ENCODE peak calls at places on chromosomes 3 and 15, in nine cellular contexts. K is hepatocyte, Z is psoas muscle, G is uterus, H is endodermal cell, P is keratinocyte, A is mammary epithelial cell, Y is A549, J is dorsolateral prefrontal cortex. C is an unnamed sample.

GRCh38 chr3:194521514-194522260 is 34.9 kb upstream of the ATP13A3 start:
- DNase-seq in K (no peak), Z (no peak), G (no peak), H (no peak), P (no peak), A (peak), Y (no peak), J (no peak), C (no peak)

GRCh38 chr3:133991637-133992036 is 38.1 kb downstream of the SLCO2A1 start:
- DNase-seq in K (no peak), Z (no peak), G (no peak), H (peak), P (no peak), A (peak), Y (no peak), J (no peak), C (no peak)

GRCh38 chr3:150296123-150296750 is 111.9 kb upstream of the TSC22D2 start:
- DNase-seq in K (no peak), Z (no peak), G (no peak), H (no peak), P (no peak), A (no peak), Y (no peak), J (no peak), C (no peak)

GRCh38 chr3:107367353-107367752 is 9.9 kb upstream of the CCDC54 start:
- DNase-seq in K (no peak), Z (no peak), G (no peak), H (no peak), P (peak), A (peak), Y (peak), J (no peak), C (peak)

GRCh38 chr3:128068156-128068620 is 16.0 kb downstream of the SEC61A1 start:
- DNase-seq in K (peak), Z (no peak), G (no peak), H (peak), P (no peak), A (no peak), Y (peak), J (no peak), C (no peak)

GRCh38 chr15:23447107-23447500 is at the start of gene GOLGA6L2:
- DNase-seq in K (no peak), Z (no peak), G (no peak), H (peak), P (no peak), A (no peak), Y (peak), J (no peak), C (no peak)

GRCh38 chr3:53161345-53161819 is 373 bp downstream of the PRKCD start:
- DNase-seq in K (no peak), Z (peak), G (peak), H (no peak), P (no peak), A (no peak), Y (no peak), J (no peak), C (no peak)

GRCh38 chr3:46549408-46549904 is 16.6 kb downstream of the LRRC2 start:
- DNase-seq in K (no peak), Z (no peak), G (no peak), H (no peak), P (no peak), A (no peak), Y (no peak), J (no peak), C (no peak)

GRCh38 chr3:111963424-111963823 is 15.4 kb upstream of the ABHD10 start:
- DNase-seq in K (no peak), Z (no peak), G (no peak), H (no peak), P (peak), A (peak), Y (peak), J (no peak), C (peak)

GRCh38 chr15:66138096-66138783 is 115.3 kb downstream of the MEGF11 start:
- DNase-seq in K (no peak), Z (no peak), G (no peak), H (no peak), P (no peak), A (no peak), Y (no peak), J (no peak), C (no peak)

GRCh38 chr15:68383161-68384074 is 48.5 kb downstream of the ITGA11 start:
- DNase-seq in K (peak), Z (no peak), G (peak), H (peak), P (no peak), A (peak), Y (peak), J (no peak), C (no peak)

GRCh38 chr3:141262306-141262705 is 30.7 kb downstream of the PXYLP1 start:
- DNase-seq in K (no peak), Z (no peak), G (no peak), H (no peak), P (no peak), A (peak), Y (no peak), J (no peak), C (no peak)

GRCh38 chr15:81506936-81507335 is 132.9 kb upstream of the TMC3 start:
- DNase-seq in K (no peak), Z (no peak), G (no peak), H (no peak), P (no peak), A (peak), Y (no peak), J (no peak), C (no peak)

GRCh38 chr15:71730277-71731144 is 79.8 kb upstream of the NR2E3 start:
- DNase-seq in K (peak), Z (no peak), G (peak), H (peak), P (peak), A (peak), Y (peak), J (no peak), C (no peak)

GRCh38 chr3:66441692-66442091 is 59.1 kb downstream of the LRIG1 start:
- DNase-seq in K (no peak), Z (no peak), G (no peak), H (no peak), P (no peak), A (no peak), Y (no peak), J (no peak), C (no peak)

GRCh38 chr3:95277614-95278013 is 1214.8 kb downstream of the NSUN3 start:
- DNase-seq in K (no peak), Z (no peak), G (no peak), H (no peak), P (no peak), A (no peak), Y (no peak), J (no peak), C (no peak)

GRCh38 chr3:5013021-5013906 is 34.0 kb downstream of the BHLHE40 start:
- DNase-seq in K (peak), Z (no peak), G (no peak), H (peak), P (no peak), A (peak), Y (peak), J (no peak), C (no peak)

GRCh38 chr3:30578479-30578878 is 27.9 kb upstream of the TGFBR2 start:
- DNase-seq in K (peak), Z (peak), G (peak), H (no peak), P (peak), A (peak), Y (peak), J (no peak), C (peak)

GRCh38 chr3:118936811-118937210 is 97.8 kb downstream of the IGSF11 start:
- DNase-seq in K (no peak), Z (no peak), G (no peak), H (no peak), P (no peak), A (no peak), Y (peak), J (no peak), C (no peak)

GRCh38 chr15:65940618-65940909 is 71.3 kb downstream of the RAB11A start:
- DNase-seq in K (no peak), Z (no peak), G (no peak), H (no peak), P (no peak), A (peak), Y (peak), J (no peak), C (peak)

DNA sequence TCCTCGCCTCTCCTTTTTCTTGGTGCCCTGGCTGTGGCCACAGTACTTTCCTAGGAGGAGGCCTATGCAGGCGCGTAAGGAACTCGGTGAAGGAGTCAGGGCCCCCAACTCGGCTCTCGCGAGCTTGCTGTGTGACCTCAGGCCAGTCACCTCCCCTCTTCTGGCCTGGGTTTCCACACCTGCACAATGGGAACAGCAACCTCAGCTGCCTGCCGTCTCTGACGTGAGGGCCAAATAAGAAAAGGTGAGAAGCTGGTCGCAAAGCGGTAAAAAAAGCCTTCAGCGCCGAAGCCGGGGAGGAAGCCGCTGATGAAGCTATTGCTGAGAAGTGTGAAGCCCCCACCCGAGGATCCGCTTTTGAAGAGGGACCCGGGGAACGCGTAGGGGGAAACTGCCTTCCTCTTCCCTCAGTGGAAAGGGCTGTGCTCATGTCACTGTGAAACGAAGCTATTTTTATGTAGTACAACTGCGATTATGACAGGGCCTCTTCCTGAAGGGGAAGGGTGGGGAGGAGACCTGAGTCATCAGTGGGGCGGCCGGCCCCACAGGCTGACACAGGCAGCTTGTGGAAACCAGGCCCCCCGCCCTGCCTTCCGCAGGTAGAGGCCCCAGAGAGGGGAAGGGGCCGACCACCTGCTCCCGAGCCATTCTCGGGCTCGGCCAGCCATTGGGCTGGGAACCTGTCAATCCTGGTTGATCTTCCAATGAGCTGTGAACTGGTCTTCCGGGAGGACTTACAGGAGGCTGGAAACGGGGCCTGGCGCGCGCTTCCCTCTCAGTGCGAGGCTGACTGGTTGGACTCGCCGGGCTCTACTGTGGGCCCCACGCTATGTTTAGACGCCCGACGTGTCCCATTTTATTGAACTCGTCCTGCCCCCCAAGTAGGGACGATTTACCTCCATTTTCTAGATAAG is 18.0 kb upstream of the ANKDD1A start:
- DNase-seq in K (peak), Z (peak), G (peak), H (peak), P (peak), A (peak), Y (peak), J (peak), C (peak)
- H3K27ac ChIP-seq in K (peak), Z (peak), G (peak), H (no peak), P (peak), A (peak), Y (no peak), J (peak), C (peak)

GRCh38 chr3:43298292-43298691 is 12.0 kb downstream of the SNRK start:
- DNase-seq in K (no peak), Z (no peak), G (no peak), H (no peak), P (no peak), A (no peak), Y (no peak), J (no peak), C (no peak)
- H3K27ac ChIP-seq in K (no peak), Z (no peak), G (no peak), H (no peak), P (no peak), A (no peak), Y (no peak), J (no peak), C (no peak)

GRCh38 chr15:91473894-91474293 is 373.8 kb downstream of the SV2B start:
- DNase-seq in K (no peak), Z (no peak), G (no peak), H (no peak), P (no peak), A (no peak), Y (no peak), J (no peak), C (no peak)

GRCh38 chr15:91468861-91469260 is 368.8 kb downstream of the SV2B start:
- DNase-seq in K (no peak), Z (no peak), G (no peak), H (peak), P (no peak), A (no peak), Y (no peak), J (no peak), C (no peak)

GRCh38 chr15:91469627-91470567 is 369.8 kb downstream of the SV2B start:
- DNase-seq in K (no peak), Z (no peak), G (no peak), H (no peak), P (no peak), A (no peak), Y (no peak), J (no peak), C (no peak)

GRCh38 chr15:91471410-91471993 is 371.4 kb downstream of the SV2B start:
- DNase-seq in K (no peak), Z (no peak), G (peak), H (no peak), P (no peak), A (no peak), Y (no peak), J (no peak), C (no peak)

GRCh38 chr15:91472316-91472756 is 372.3 kb downstream of the SV2B start:
- DNase-seq in K (no peak), Z (no peak), G (no peak), H (no peak), P (no peak), A (no peak), Y (no peak), J (no peak), C (no peak)
- H3K27ac ChIP-seq in K (no peak), Z (no peak), G (no peak), H (no peak), P (no peak), A (no peak), Y (no peak), J (no peak), C (no peak)

GRCh38 chr15:63089260-63090043 is 32.2 kb upstream of the LACTB start:
- DNase-seq in K (peak), Z (peak), G (peak), H (peak), P (no peak), A (no peak), Y (peak), J (peak), C (no peak)

GRCh38 chr15:63093486-63094205 is 28.0 kb upstream of the LACTB start:
- DNase-seq in K (peak), Z (peak), G (peak), H (peak), P (peak), A (peak), Y (peak), J (peak), C (no peak)

GRCh38 chr15:63091679-63092078 is 30.0 kb upstream of the LACTB start:
- DNase-seq in K (no peak), Z (no peak), G (no peak), H (no peak), P (no peak), A (no peak), Y (no peak), J (no peak), C (no peak)

GRCh38 chr15:63090502-63091286 is 31.0 kb upstream of the LACTB start:
- DNase-seq in K (no peak), Z (no peak), G (no peak), H (no peak), P (no peak), A (no peak), Y (no peak), J (no peak), C (no peak)

GRCh38 chr15:63094495-63094931 is 27.1 kb upstream of the LACTB start:
- DNase-seq in K (no peak), Z (no peak), G (no peak), H (no peak), P (no peak), A (no peak), Y (peak), J (no peak), C (no peak)
- H3K27ac ChIP-seq in K (no peak), Z (no peak), G (no peak), H (no peak), P (no peak), A (no peak), Y (peak), J (no peak), C (no peak)

DNA sequence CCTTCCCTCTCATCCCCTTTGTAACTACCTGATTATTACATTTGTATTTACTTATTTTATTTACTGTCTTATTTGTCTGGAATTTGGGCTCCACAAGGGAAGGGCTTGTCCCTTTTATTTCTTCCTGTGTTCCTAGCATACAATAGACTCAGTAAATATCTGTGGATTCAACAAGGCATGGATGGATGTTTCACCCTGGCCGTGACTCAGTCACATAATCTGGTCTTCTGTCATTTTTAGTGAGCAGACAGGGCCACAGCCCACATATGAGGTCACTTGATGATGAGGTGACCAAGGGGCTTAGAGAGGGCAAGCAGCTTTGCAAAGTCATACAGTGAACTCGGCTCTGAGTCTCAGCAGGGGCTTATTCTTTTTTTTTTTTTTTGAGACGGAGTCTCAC is 7.8 kb upstream of the DAG1 start:
- DNase-seq in K (no peak), Z (no peak), G (no peak), H (peak), P (no peak), A (peak), Y (peak), J (no peak), C (no peak)
- H3K27ac ChIP-seq in K (peak), Z (peak), G (no peak), H (peak), P (peak), A (no peak), Y (peak), J (no peak), C (peak)

GRCh38 chr3:38579146-38579545 is 70.3 kb downstream of the SCN5A start:
- DNase-seq in K (no peak), Z (peak), G (no peak), H (peak), P (no peak), A (peak), Y (no peak), J (no peak), C (no peak)
- H3K27ac ChIP-seq in K (no peak), Z (no peak), G (no peak), H (no peak), P (no peak), A (no peak), Y (no peak), J (no peak), C (no peak)